ENCODE peak calls at places on chromosomes 4 and X, in four cellular contexts. J is tibial nerve, Z is mucosa of descending colon, V is esophagus muscularis mucosa. E is an unnamed sample.

GRCh38 chrX:9770319-9770718 is 4.7 kb upstream of the GPR143 start:
- DNase-seq in Z (no peak), J (no peak), V (no peak), E (no peak)

GRCh38 chrX:119042996-119043395 is 29.8 kb upstream of the CT47C1 start:
- DNase-seq in Z (no peak), J (no peak), V (no peak), E (no peak)

GRCh38 chr4:164888096-164888495 is 11.1 kb downstream of the APELA start:
- DNase-seq in V (no peak), J (no peak), Z (no peak), E (no peak)

GRCh38 chrX:50161143-50161542 is 39.7 kb downstream of the AKAP4 start:
- DNase-seq in Z (no peak), J (no peak), V (no peak), E (peak)

GRCh38 chr4:16199132-16199531 is 27.1 kb downstream of the TAPT1 start:
- DNase-seq in V (no peak), J (no peak), Z (no peak), E (peak)

GRCh38 chr4:122669911-122670738 is 49.3 kb upstream of the IL21 start:
- DNase-seq in V (no peak), Z (no peak), J (no peak), E (no peak)

GRCh38 chrX:145213504-145213903 is 33.8 kb upstream of the SPANXN1 start:
- DNase-seq in V (no peak), Z (no peak), J (no peak), E (peak)

GRCh38 chrX:86154586-86154985 is 6.3 kb downstream of the DACH2 start:
- DNase-seq in V (no peak), J (no peak), Z (no peak), E (no peak)

GRCh38 chr4:57131849-57132745 is 21.9 kb upstream of the IGFBP7 start:
- DNase-seq in J (no peak), Z (no peak), V (peak), E (peak)

GRCh38 chr4:154559141-154559841 is 3.5 kb upstream of the FGB start:
- DNase-seq in J (no peak), Z (no peak), V (no peak), E (peak)

GRCh38 chr4:154564311-154564710 is 1.5 kb downstream of the FGB start:
- DNase-seq in Z (no peak), J (no peak), V (no peak), E (no peak)

GRCh38 chr4:154560824-154561231 is 2.0 kb upstream of the FGB start:
- DNase-seq in J (no peak), Z (no peak), V (no peak), E (peak)

GRCh38 chr4:154562697-154563254 is at the start of gene FGB:
- DNase-seq in V (no peak), Z (no peak), J (no peak), E (no peak)

DNA sequence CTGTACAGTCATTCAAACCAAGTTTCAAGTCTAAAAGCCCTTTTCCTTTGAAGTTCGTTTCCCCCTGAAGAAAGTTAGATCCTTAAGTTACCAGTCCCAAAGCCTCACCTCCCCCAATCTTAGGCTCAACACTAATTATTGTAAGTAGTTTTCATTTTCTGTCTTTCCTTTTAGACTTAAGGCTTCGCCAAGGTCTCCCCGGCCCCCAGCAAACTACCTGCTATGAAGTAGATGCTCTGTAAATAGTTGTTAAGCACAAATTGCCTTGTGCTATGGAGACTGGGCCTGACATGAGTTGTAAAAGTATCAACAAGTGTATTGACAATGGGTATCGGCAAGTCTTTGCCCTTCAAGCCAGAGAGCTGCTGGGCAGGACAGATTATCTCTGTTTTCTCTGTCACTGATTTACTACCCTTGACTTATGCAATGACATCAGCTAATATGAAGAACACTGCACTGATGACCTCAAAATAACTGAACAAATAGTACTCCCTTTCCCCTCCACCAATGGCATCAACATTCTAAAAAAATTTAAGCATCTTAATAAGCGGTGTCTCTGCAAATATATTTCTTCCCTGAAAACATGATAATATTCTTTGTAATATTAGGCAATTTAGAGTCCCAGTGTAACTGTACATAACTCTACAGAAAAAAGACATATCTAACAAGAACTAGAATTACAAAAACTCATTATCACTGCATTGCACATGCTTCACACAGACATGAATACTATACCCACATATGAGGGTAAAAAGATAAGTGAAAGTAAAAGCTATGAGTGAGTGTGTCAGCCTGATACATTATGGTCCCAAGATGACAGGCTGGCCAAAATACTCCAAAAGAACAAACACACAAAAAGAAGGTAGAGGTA is 2.6 kb upstream of the FGB start:
- DNase-seq in V (no peak), J (no peak), Z (no peak), E (no peak)
- H3K4me3 ChIP-seq in V (no peak), J (no peak), Z (no peak), E (no peak)

DNA sequence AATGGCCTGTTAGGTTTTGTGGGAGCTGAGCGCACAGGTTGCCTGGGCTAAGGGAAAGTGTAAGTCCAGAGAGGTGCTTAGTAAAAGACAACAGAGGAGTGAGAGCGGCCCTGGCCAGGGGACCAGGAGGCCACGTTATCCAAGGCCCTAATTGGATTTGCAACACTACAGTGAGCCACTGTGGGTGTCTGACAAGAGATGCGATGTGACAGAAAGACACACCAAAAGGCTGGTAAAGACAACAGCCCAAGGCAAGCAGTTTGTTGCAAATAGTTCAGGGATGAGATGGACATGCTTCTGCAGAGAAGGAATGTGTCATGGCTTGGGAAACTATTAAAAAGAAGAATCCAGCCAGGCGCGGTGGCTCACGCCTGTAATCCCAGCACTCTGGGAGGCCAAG is 162.7 kb upstream of the KIT start:
- DNase-seq in V (peak), Z (no peak), J (no peak), E (no peak)
- TF ChIP-seq CTCF in V (no peak), Z (no peak), J (no peak), E (no peak)

DNA sequence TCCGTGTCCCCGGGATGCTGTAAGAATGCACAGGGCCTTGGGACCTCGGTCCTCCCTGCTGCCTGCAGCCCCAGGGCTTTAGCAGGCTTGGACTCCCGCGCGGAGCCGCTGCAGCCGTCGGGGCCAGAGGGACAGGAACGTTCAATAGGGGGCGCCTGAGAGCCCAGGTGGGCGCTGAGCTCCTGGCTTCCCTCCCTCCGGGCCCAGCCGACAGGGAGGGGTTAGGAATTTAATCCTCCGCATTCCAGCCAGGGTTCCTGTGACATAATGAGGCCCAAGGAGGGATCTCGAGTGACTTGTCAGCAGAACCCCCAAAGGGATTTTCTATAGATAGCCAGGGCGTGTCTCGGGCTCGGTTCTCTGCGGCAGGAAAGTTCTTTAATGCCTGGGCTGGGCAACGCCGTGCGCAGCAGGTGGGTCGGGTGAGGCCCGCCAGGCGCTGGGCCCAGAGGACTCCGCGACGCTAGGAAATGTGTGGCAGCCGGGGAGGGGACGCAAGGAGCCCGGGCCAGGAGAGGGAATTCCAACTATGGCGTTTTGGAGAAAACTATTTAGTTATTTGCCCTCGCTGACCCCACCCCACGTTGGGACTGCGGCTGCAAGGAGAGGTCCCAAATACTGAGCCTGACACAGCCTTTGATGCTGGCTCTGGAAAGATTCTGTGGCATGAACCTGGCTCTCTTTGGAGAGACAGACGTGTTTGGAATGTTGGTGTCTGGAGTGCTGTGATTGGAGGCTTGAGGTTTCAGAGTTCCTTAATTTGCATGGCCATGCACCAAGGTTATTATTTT is 285.2 kb upstream of the GATB start:
- DNase-seq in Z (peak), J (no peak), V (peak), E (no peak)
- H3K4me3 ChIP-seq in Z (no peak), J (peak), V (peak), E (no peak)

DNA sequence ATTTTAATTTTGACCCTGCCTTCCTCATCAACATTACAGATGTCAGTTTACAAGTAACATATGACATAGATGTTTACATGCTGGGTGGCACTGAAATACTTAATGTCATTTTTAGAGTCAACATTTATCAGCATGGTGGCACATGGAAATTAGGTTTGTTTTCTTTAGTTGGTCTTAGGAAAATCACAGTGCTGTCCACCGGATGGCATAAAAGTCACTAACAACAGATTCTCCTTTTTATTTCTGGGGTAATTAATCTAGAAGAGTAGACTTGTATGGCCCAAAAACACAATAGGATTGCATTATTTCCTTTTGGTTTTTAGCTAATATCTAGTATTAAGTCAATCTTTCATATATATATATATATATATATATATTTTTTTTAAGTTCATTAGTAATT is 88.6 kb upstream of the HHIP start:
- DNase-seq in Z (no peak), V (no peak), J (no peak), E (no peak)
- TF ChIP-seq CTCF in Z (no peak), V (no peak), J (no peak), E (peak)

GRCh38 chr4:2846172-2846571 is 2.5 kb downstream of the ADD1 start:
- DNase-seq in Z (no peak), V (no peak), J (no peak), E (no peak)
- H3K4me3 ChIP-seq in Z (no peak), V (no peak), J (no peak), E (no peak)

GRCh38 chr4:21512351-21512750 is 436.2 kb downstream of the KCNIP4 start:
- DNase-seq in V (no peak), J (no peak), Z (no peak), E (peak)

DNA sequence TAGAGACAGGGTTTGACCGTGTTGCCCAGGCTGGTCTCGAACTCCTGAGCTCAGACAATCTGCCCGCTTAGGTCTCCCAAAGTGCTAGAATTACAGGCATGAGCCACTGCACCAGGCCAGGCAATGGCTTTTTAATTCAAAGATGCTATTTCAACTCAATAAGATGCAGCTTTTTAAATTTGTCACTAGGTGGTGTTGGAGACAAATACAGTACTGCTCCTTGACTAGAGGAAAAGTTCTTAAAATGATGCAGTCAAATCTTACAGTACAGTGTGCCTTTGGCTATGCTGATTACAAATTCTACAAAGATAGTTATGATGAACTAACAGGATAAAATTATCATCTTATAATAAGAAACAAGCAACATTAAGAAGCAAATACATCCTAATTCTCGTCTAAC is 441.1 kb downstream of the KCNIP4 start:
- DNase-seq in J (no peak), Z (no peak), V (no peak), E (peak)
- TF ChIP-seq CTCF in J (no peak), Z (no peak), V (no peak), E (peak)